ENCODE peak calls at places on chromosomes 16 and 17, in five cellular contexts. E, F, O, H and U are unnamed samples.

GRCh38 chr17:77681820-77682219 is 276.7 kb upstream of the TNRC6C start:
- DNase-seq in E (no peak), F (peak), O (peak), H (peak), U (peak)

GRCh38 chr16:50244140-50244503 is 22.2 kb upstream of the ADCY7 start:
- DNase-seq in E (no peak), F (no peak), O (peak), H (no peak), U (peak)

GRCh38 chr17:57412520-57413096 is 156.3 kb downstream of the MSI2 start:
- DNase-seq in E (no peak), F (no peak), O (no peak), H (no peak), U (no peak)

GRCh38 chr16:31456988-31457360 is 2.3 kb upstream of the ARMC5 start:
- DNase-seq in E (no peak), F (no peak), O (peak), H (no peak), U (no peak)

GRCh38 chr16:53714080-53715050 is 10.4 kb downstream of the FTO start:
- DNase-seq in E (peak), F (no peak), O (peak), H (no peak), U (no peak)

GRCh38 chr16:55467898-55468297 is 11.1 kb upstream of the MMP2 start:
- DNase-seq in E (no peak), F (no peak), O (no peak), H (no peak), U (no peak)

GRCh38 chr17:43360376-43360738 is 38.4 kb upstream of the ARL4D start:
- DNase-seq in E (no peak), F (peak), O (no peak), H (peak), U (peak)

GRCh38 chr17:67467500-67468481 is 90.7 kb downstream of the PITPNC1 start:
- DNase-seq in E (no peak), F (no peak), O (no peak), H (peak), U (no peak)

GRCh38 chr16:27230562-27230991 is 27.3 kb downstream of the KDM8 start:
- DNase-seq in E (no peak), F (no peak), O (no peak), H (no peak), U (no peak)

GRCh38 chr17:28897769-28898259 is 281 bp upstream of the FLOT2 start:
- DNase-seq in E (no peak), F (no peak), O (no peak), H (no peak), U (no peak)

DNA sequence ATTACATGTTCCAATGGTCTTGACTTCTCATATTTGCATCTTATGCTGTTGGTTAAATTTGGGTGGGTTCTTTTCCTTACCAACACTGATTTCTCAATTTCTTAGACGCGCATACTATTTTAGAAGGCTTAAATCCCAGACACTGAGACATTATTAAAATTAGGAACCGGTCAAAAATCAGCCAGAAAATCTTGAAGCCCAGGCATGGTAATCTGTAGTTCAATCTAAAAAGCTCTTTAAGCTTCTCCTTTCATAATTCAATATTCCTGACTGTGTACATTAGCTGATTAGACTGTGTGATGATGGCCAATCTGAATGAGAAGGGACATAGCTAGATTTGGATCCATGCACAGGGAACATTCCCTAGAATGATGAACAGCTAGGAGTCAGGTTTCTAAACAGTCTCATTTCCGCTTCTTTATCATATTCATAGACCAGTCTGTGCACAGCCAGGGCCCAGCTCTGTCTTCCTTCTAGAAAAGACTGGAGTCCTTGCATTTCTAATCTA is 189.2 kb downstream of the AATF start:
- DNase-seq in E (no peak), F (no peak), O (no peak), H (peak), U (no peak)
- TF ChIP-seq EZH2phosphoT487 in E (no peak), F (no peak), O (no peak), H (no peak), U (no peak)

DNA sequence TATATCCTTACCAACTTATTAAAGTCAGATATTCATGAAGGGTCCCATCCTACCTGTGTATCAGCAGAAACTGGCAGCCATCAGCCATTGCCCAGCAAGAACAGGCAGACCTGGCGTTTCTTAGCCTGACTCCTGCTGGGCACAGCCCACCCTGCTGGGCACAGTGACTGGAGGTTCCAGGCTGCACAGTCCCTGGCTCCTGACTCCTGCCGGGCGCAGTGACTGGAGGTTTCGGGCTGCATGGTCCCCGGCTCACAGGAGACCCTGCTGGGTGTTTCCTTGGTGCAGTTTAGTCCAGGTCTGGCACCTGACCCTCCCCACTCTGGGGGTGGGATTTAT is 6.7 kb downstream of the TIMM22 start:
- DNase-seq in E (no peak), F (no peak), O (no peak), H (no peak), U (no peak)
- H3K4me2 ChIP-seq in E (no peak), F (no peak), O (no peak), H (peak), U (no peak)

GRCh38 chr17:45287526-45288264 is 25.8 kb upstream of the SPATA32 start:
- DNase-seq in E (no peak), F (no peak), O (no peak), H (peak), U (no peak)

GRCh38 chr17:45289316-45290268 is 27.2 kb downstream of the MAP3K14 start:
- DNase-seq in E (no peak), F (no peak), O (no peak), H (no peak), U (no peak)

GRCh38 chr17:45290269-45290765 is 26.5 kb downstream of the MAP3K14 start:
- DNase-seq in E (no peak), F (no peak), O (no peak), H (no peak), U (no peak)

GRCh38 chr17:45291170-45291805 is 25.5 kb downstream of the MAP3K14 start:
- DNase-seq in E (no peak), F (no peak), O (no peak), H (no peak), U (no peak)

DNA sequence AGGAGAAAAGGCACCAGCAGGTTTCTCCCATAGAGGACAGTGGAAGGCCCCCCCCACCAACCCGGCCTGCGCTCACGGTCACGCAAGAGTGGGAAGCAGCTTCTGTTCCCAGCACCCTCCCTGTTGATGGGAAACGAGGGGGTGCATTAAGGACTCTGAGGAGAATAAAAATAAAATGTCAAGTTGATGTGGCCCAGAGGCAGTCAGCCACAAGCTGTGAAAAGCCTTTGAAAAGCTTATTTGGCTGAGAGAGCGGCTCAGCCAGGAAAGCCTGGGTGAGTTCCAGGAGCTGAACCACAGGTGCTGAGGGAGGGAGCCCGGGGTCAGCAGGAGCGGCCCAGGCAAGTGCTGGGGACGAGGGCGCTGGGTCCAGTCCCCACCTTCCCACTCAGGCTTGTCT is 26.9 kb upstream of the SPATA32 start:
- DNase-seq in E (no peak), F (no peak), O (no peak), H (no peak), U (no peak)
- TF ChIP-seq EZH2phosphoT487 in E (no peak), F (no peak), O (no peak), H (no peak), U (no peak)

GRCh38 chr17:74339537-74340195 is 13.6 kb downstream of the KIF19 start:
- DNase-seq in E (no peak), F (no peak), O (no peak), H (no peak), U (no peak)
- H3K4me2 ChIP-seq in E (no peak), F (no peak), O (no peak), H (no peak), U (no peak)

GRCh38 chr17:30196504-30196903 is 39.0 kb downstream of the SLC6A4 start:
- DNase-seq in E (no peak), F (no peak), O (no peak), H (no peak), U (no peak)
- TF ChIP-seq EZH2phosphoT487 in E (no peak), F (no peak), O (no peak), H (no peak), U (no peak)

GRCh38 chr16:10332775-10333174 is 53.1 kb upstream of the ATF7IP2 start:
- DNase-seq in E (no peak), F (no peak), O (no peak), H (no peak), U (no peak)

GRCh38 chr16:10333321-10334032 is 52.4 kb upstream of the ATF7IP2 start:
- DNase-seq in E (no peak), F (no peak), O (no peak), H (no peak), U (no peak)

GRCh38 chr16:10338426-10338825 is 47.4 kb upstream of the ATF7IP2 start:
- DNase-seq in E (no peak), F (peak), O (no peak), H (peak), U (no peak)

GRCh38 chr16:10332301-10332700 is 53.6 kb upstream of the ATF7IP2 start:
- DNase-seq in E (no peak), F (peak), O (no peak), H (no peak), U (no peak)

DNA sequence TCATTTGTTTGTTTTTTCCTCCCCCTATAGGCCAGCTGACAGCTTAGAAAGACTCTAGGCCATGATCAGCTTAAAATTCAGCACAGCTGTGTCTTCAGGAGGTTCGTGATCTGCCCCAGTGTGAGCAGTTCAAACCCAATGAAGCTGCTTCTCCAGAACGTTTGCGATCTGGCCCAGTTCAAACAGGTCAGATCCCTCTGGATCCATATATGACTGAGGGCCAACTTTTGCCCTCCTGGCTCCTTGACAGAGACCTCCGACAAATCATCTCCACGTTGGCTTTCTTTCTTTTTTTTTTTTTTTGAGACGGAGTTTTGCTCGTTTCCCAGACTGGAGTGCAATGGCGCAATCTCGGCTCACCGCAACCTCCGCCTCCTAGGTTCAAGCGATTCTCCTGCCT is 50.2 kb upstream of the ATF7IP2 start:
- DNase-seq in E (no peak), F (no peak), O (no peak), H (no peak), U (no peak)
- H3K4me2 ChIP-seq in E (no peak), F (no peak), O (no peak), H (no peak), U (no peak)